ENCODE peak calls at places on chromosomes 4 and X, in four cellular contexts. D is activated naive CD4-positive, alpha-beta T cell treated with anti-CD3 and anti-CD28 coated beads, Interleukin-2, amount 50 U/mL, for 72 hours; C is mesendoderm; A is T-helper 1 cell. P is an unnamed sample.
A peak's percentile ranks its signal among the peaks of the same experiment; 100 is the strongest.

GRCh38 chrX:133402042-133402453 is 13.2 kb downstream of the GPC4 start:
- DNase-seq in C (no peak), D (no peak), A (no peak), P (no peak)

GRCh38 chrX:126658447-126658846 is 105.8 kb upstream of the DCAF12L1 start:
- DNase-seq in C (no peak), A (no peak), D (no peak), P (no peak)

GRCh38 chrX:46777971-46778810 is 19.3 kb upstream of the SLC9A7 start:
- DNase-seq in D (no peak), A (no peak), C (peak; percentile 79), P (no peak)

GRCh38 chr4:2469192-2469984 is 482 bp downstream of the RNF4 start:
- DNase-seq in D (peak; percentile 76), C (peak; percentile 60), A (peak; percentile 66), P (peak; percentile 71)

GRCh38 chr4:87915621-87916020 is 59.9 kb upstream of the SPP1 start:
- DNase-seq in A (no peak), C (no peak), D (no peak), P (no peak)

GRCh38 chr4:6974138-6974848 is 64.7 kb downstream of the TBC1D14 start:
- DNase-seq in D (peak; percentile 84), C (peak; percentile 93), A (peak; percentile 69), P (peak; percentile 64)

GRCh38 chr4:127210877-127211276 is 421.9 kb upstream of the INTU start:
- DNase-seq in D (no peak), C (peak; percentile 16), A (no peak), P (no peak)

GRCh38 chrX:119690921-119691716 is 1.8 kb downstream of the SEPTIN6 start:
- DNase-seq in D (peak; percentile 46), C (peak; percentile 52), A (peak; percentile 17), P (no peak)

GRCh38 chr4:825969-826330 is at the start of gene CPLX1:
- DNase-seq in A (no peak), C (peak; percentile 57), D (no peak), P (no peak)

GRCh38 chr4:138406881-138407280 is 164.7 kb upstream of the SLC7A11 start:
- DNase-seq in D (no peak), A (no peak), C (no peak), P (no peak)

GRCh38 chr4:151667025-151667424 is 93.8 kb downstream of the GATB start:
- DNase-seq in D (no peak), A (no peak), C (no peak), P (no peak)

GRCh38 chrX:15797707-15798106 is 7.4 kb downstream of the ZRSR2 start:
- DNase-seq in D (no peak), A (no peak), C (no peak), P (no peak)

GRCh38 chrX:19698125-19698524 is 182.8 kb upstream of the MAP3K15 start:
- DNase-seq in C (no peak), A (no peak), D (no peak), P (no peak)

GRCh38 chrX:29143356-29143755 is 556.1 kb downstream of the IL1RAPL1 start:
- DNase-seq in D (no peak), A (no peak), C (no peak), P (no peak)

GRCh38 chr4:105815701-105816100 is 79.6 kb upstream of the NPNT start:
- DNase-seq in A (no peak), D (no peak), C (no peak), P (no peak)

GRCh38 chr4:5037553-5038551 is 13.4 kb upstream of the STK32B start:
- DNase-seq in A (no peak), D (no peak), C (peak; percentile 64), P (no peak)

GRCh38 chr4:66585767-66586166 is 915.5 kb upstream of the EPHA5 start:
- DNase-seq in C (no peak), A (no peak), D (no peak), P (no peak)

GRCh38 chrX:8730812-8731578 is 942 bp downstream of the ANOS1 start:
- DNase-seq in D (no peak), A (no peak), C (no peak), P (no peak)

GRCh38 chr4:174041555-174042110 is 241.8 kb downstream of the FBXO8 start:
- DNase-seq in D (no peak), A (no peak), C (no peak), P (no peak)

GRCh38 chrX:53265771-53266170 is 15.6 kb downstream of the IQSEC2 start:
- DNase-seq in D (no peak), C (no peak), A (no peak), P (no peak)

GRCh38 chrX:48937065-48937907 is 18.5 kb upstream of the PIM2 start:
- DNase-seq in A (peak; percentile 76), C (peak; percentile 70), D (peak; percentile 80), P (peak; percentile 86)

GRCh38 chrX:79270401-79270800 is 96.7 kb downstream of the ITM2A start:
- DNase-seq in C (peak; percentile 59), D (peak; percentile 58), A (peak; percentile 44), P (peak; percentile 66)

GRCh38 chrX:150873616-150874015 is 24.9 kb downstream of the CD99L2 start:
- DNase-seq in D (no peak), A (no peak), C (peak; percentile 7), P (no peak)

P was measured in activated effector memory CD4-positive, alpha-beta T cell treated with Interleukin-2 at 50 U/mL for 16 hours.